ENCODE peak calls at places on chromosome 12, in eight cellular contexts. F is GM12878, O is A549, E is SK-N-SH, V is tibial nerve, S is ovary, J is transverse colon, L is stomach. Z is an unnamed sample.

GRCh38 chr12:7375145-7375543 is 68.8 kb downstream of the CD163L1 start:
- DNase-seq in J (no peak), L (no peak), F (no peak), V (no peak), E (no peak), O (no peak), S (no peak), Z (no peak)

GRCh38 chr12:32039341-32039740 is 67.3 kb upstream of the BICD1 start:
- DNase-seq in L (no peak), E (peak; percentile 74), V (no peak), F (no peak), O (no peak), J (no peak), S (peak; percentile 84), Z (no peak)

GRCh38 chr12:115337693-115338543 is 653.9 kb upstream of the TBX3 start:
- DNase-seq in S (no peak), O (peak; percentile 94), J (peak; percentile 17), V (peak; percentile 16), L (no peak), F (no peak), E (no peak), Z (peak; percentile 79)

GRCh38 chr12:124379938-124380754 is 85.3 kb downstream of the RFLNA start:
- DNase-seq in O (peak; percentile 85), L (peak; percentile 50), V (no peak), J (peak; percentile 46), E (no peak), F (no peak), S (peak; percentile 88), Z (peak; percentile 94)

GRCh38 chr12:48973992-48974673 is 2.6 kb upstream of the WNT10B start:
- DNase-seq in O (peak; percentile 56), E (peak; percentile 81), J (no peak), V (peak; percentile 68), L (peak; percentile 60), S (peak; percentile 61), F (no peak), Z (peak; percentile 72)

GRCh38 chr12:49288412-49288853 is 6.5 kb upstream of the PRPH start:
- DNase-seq in O (peak; percentile 66), V (peak; percentile 47), S (peak; percentile 59), F (peak; percentile 19), J (peak; percentile 58), L (peak; percentile 58), E (peak; percentile 76), Z (peak; percentile 68)

GRCh38 chr12:6375269-6376078 is at the start of gene SCNN1A:
- DNase-seq in V (no peak), L (peak; percentile 92), O (no peak), S (peak; percentile 60), J (peak; percentile 86), F (no peak), E (no peak), Z (peak; percentile 64)

GRCh38 chr12:87127272-87127671 is 871.1 kb upstream of the MGAT4C start:
- DNase-seq in J (no peak), F (no peak), L (no peak), E (no peak), V (no peak), S (no peak), O (no peak), Z (no peak)

GRCh38 chr12:6380141-6381121 is 3.5 kb upstream of the LTBR start:
- DNase-seq in J (no peak), V (no peak), E (no peak), O (no peak), S (no peak), L (no peak), F (no peak), Z (no peak)

GRCh38 chr12:66602483-66603143 is 76.3 kb downstream of the GRIP1 start:
- DNase-seq in O (no peak), F (no peak), S (no peak), E (no peak), V (no peak), L (no peak), J (no peak), Z (no peak)

GRCh38 chr12:29103539-29103974 is 45.5 kb upstream of the FAR2 start:
- DNase-seq in L (no peak), F (peak; percentile 75), J (peak; percentile 11), V (no peak), E (no peak), O (no peak), S (no peak), Z (no peak)

GRCh38 chr12:46071335-46071734 is 81.0 kb upstream of the SCAF11 start:
- DNase-seq in V (no peak), L (no peak), E (no peak), O (peak; percentile 9), F (no peak), S (no peak), J (no peak), Z (no peak)

GRCh38 chr12:50581226-50582184 is 76.7 kb downstream of the DIP2B start:
- DNase-seq in V (no peak), O (no peak), S (no peak), E (no peak), J (no peak), L (no peak), F (no peak), Z (no peak)

GRCh38 chr12:114799574-114800487 is 115.9 kb upstream of the TBX3 start:
- DNase-seq in S (peak; percentile 87), F (no peak), E (no peak), J (peak; percentile 15), O (peak; percentile 44), L (peak; percentile 92), V (peak; percentile 13), Z (no peak)

GRCh38 chr12:119202121-119202527 is 23.4 kb downstream of the HSPB8 start:
- DNase-seq in S (no peak), E (no peak), V (no peak), L (no peak), O (no peak), J (no peak), F (no peak), Z (no peak)

GRCh38 chr12:113145720-113146551 is 3.6 kb upstream of the CFAP73 start:
- DNase-seq in S (no peak), J (no peak), V (no peak), L (no peak), E (no peak), O (no peak), F (no peak), Z (no peak)

GRCh38 chr12:7369274-7369729 is 65.4 kb downstream of the ACSM4 start:
- DNase-seq in V (no peak), E (peak; percentile 76), O (no peak), F (peak; percentile 33), L (no peak), S (no peak), J (no peak), Z (no peak)

GRCh38 chr12:113271853-113272561 is 50.7 kb downstream of the TPCN1 start:
- DNase-seq in V (peak; percentile 74), J (peak; percentile 55), S (peak; percentile 82), L (peak; percentile 43), E (peak; percentile 67), O (no peak), F (no peak), Z (peak; percentile 94)

GRCh38 chr12:29160230-29160629 is 11.2 kb downstream of the FAR2 start:
- DNase-seq in O (no peak), E (no peak), V (no peak), J (no peak), L (no peak), F (no peak), S (no peak), Z (no peak)

GRCh38 chr12:16939871-16940306 is 333.9 kb upstream of the LMO3 start:
- DNase-seq in J (peak; percentile 63), E (peak; percentile 36), V (no peak), F (peak; percentile 26), L (peak; percentile 44), O (peak; percentile 94), S (no peak), Z (no peak)

GRCh38 chr12:113097716-113098427 is 37.7 kb downstream of the RASAL1 start:
- DNase-seq in J (no peak), V (peak; percentile 37), O (no peak), S (no peak), F (no peak), E (peak; percentile 93), L (no peak), Z (no peak)

GRCh38 chr12:109833307-109834189 is at the start of gene TRPV4:
- DNase-seq in J (no peak), V (no peak), L (peak; percentile 30), E (peak; percentile 87), S (peak; percentile 51), O (no peak), F (no peak), Z (no peak)

GRCh38 chr12:31218203-31219025 is 107.5 kb downstream of the SINHCAF start:
- DNase-seq in V (no peak), F (no peak), J (no peak), L (no peak), E (no peak), S (no peak), O (no peak), Z (no peak)

GRCh38 chr12:120980800-120981368 is 2.5 kb downstream of the HNF1A start:
- DNase-seq in E (no peak), V (no peak), L (peak; percentile 82), J (peak; percentile 71), S (no peak), F (no peak), O (peak; percentile 85), Z (no peak)
- H3K4me3 ChIP-seq in E (no peak overlapping the region), V (no peak overlapping the region), L (peak overlapping the region; percentile 66), J (peak overlapping the region; percentile 58), S (no peak overlapping the region), F (no peak overlapping the region), O (peak overlapping the region; percentile 57), Z (no peak overlapping the region)

GRCh38 chr12:42135264-42135814 is 9.3 kb downstream of the GXYLT1 start:
- DNase-seq in S (no peak), E (no peak), O (no peak), L (no peak), J (no peak), V (no peak), F (no peak), Z (no peak)
- TF ChIP-seq EP300 in S (no peak), E (no peak), O (no peak), L (no peak), J (no peak), V (no peak), F (no peak), Z (no peak)

DNA sequence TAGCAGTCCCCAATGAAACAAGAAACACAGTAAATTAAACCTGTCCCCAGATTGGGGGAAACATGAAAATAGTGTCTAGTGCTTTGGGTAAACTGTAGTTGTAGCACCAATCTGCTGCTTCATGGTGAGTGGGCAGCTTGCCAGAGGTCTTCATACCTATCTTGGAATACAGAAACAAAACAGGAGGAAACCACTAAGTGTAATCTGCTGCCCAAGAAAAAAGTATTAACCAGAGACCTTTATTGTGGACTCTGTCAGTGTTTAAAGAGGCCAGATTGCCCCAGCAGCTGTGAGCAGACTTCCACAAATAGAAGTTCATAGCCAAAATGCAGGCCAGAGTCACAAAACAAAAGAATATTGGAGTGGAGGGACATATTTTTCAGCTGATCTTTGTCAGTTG is 2.3 kb downstream of the ISCU start:
- DNase-seq in L (no peak), E (no peak), S (no peak), O (no peak), V (no peak), J (no peak), F (no peak), Z (no peak)
- H3K27ac ChIP-seq in L (peak overlapping the region; percentile 89), E (peak overlapping the region; percentile 65), S (no peak overlapping the region), O (peak overlapping the region; percentile 31), V (no peak overlapping the region), J (peak overlapping the region; percentile 11), F (peak overlapping the region; percentile 100), Z (peak overlapping the region; percentile 98)

DNA sequence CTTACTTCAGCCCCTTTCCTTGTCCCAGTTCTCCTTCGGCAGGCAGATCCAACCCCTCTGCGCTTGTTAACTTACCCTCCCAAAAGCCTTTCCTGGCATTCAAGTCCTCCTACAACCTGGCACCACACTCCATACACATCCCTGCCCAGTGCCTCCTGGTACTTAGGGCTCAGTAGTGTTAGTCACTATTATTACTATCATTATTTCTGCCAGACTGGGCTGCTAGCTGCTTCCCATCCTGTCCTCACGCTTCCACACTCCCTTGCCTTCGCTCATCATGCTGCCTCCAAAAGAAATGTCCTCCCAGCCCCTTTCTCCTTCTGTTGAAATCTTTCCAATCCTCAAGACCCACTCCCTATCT is 1.6 kb upstream of the HDAC7 start:
- DNase-seq in O (no peak), F (no peak), E (no peak), L (no peak), J (no peak), S (no peak), V (no peak), Z (no peak)
- H3K4me3 ChIP-seq in O (peak overlapping the region; percentile 89), F (no peak overlapping the region), E (no peak overlapping the region), L (no peak overlapping the region), J (no peak overlapping the region), S (no peak overlapping the region), V (no peak overlapping the region), Z (no peak overlapping the region)